ENCODE peak calls at places on chromosomes 6 and 20, in eight cellular contexts. One of them, this sample, is unnamed.

GRCh38 chr6:154156135-154156948 is 117.3 kb downstream of the OPRM1 start:
- DNase-seq in Peyer's patch: peak; percentile 72
- DNase-seq in cardiac fibroblast: peak; percentile 38
- DNase-seq in NCI-H2081: peak; percentile 58
- DNase-seq in cerebellar nuclear complex: no peak
- DNase-seq in NCI-H69: peak; percentile 63
- DNase-seq in fibroblast of mammary gland: peak; percentile 31
- DNase-seq in posterior cingulate gyrus: peak; percentile 26
- DNase-seq in this sample: peak; percentile 61

GRCh38 chr6:43150051-43150751 is 20.9 kb upstream of the SRF start:
- DNase-seq in posterior cingulate gyrus: no peak
- DNase-seq in NCI-H69: peak; percentile 18
- DNase-seq in NCI-H2081: no peak
- DNase-seq in Peyer's patch: no peak
- DNase-seq in cerebellar nuclear complex: peak; percentile 40
- DNase-seq in cardiac fibroblast: no peak
- DNase-seq in fibroblast of mammary gland: no peak
- DNase-seq in this sample: no peak

GRCh38 chr6:52517502-52518278 is 59.2 kb downstream of the TRAM2 start:
- DNase-seq in posterior cingulate gyrus: peak; percentile 77
- DNase-seq in NCI-H69: peak; percentile 93
- DNase-seq in Peyer's patch: peak; percentile 86
- DNase-seq in cardiac fibroblast: peak; percentile 97
- DNase-seq in fibroblast of mammary gland: peak; percentile 99
- DNase-seq in NCI-H2081: no peak
- DNase-seq in cerebellar nuclear complex: no peak
- DNase-seq in this sample: no peak

GRCh38 chr20:53142651-53143177 is 170.6 kb downstream of the TSHZ2 start:
- DNase-seq in NCI-H69: no peak
- DNase-seq in NCI-H2081: no peak
- DNase-seq in cardiac fibroblast: no peak
- DNase-seq in posterior cingulate gyrus: no peak
- DNase-seq in Peyer's patch: no peak
- DNase-seq in cerebellar nuclear complex: no peak
- DNase-seq in fibroblast of mammary gland: peak; percentile 28
- DNase-seq in this sample: no peak

GRCh38 chr6:118165500-118165899 is 258.4 kb downstream of the SLC35F1 start:
- DNase-seq in fibroblast of mammary gland: no peak
- DNase-seq in Peyer's patch: no peak
- DNase-seq in cerebellar nuclear complex: no peak
- DNase-seq in NCI-H69: no peak
- DNase-seq in cardiac fibroblast: no peak
- DNase-seq in posterior cingulate gyrus: no peak
- DNase-seq in NCI-H2081: no peak
- DNase-seq in this sample: no peak

GRCh38 chr6:161701051-161701450 is 427.2 kb upstream of the AGPAT4 start:
- DNase-seq in Peyer's patch: no peak
- DNase-seq in cerebellar nuclear complex: no peak
- DNase-seq in cardiac fibroblast: no peak
- DNase-seq in NCI-H69: no peak
- DNase-seq in NCI-H2081: no peak
- DNase-seq in posterior cingulate gyrus: no peak
- DNase-seq in fibroblast of mammary gland: no peak
- DNase-seq in this sample: no peak

GRCh38 chr6:131225127-131225526 is 89.9 kb downstream of the AKAP7 start:
- DNase-seq in fibroblast of mammary gland: peak; percentile 11
- DNase-seq in cerebellar nuclear complex: no peak
- DNase-seq in posterior cingulate gyrus: no peak
- DNase-seq in NCI-H69: no peak
- DNase-seq in NCI-H2081: no peak
- DNase-seq in cardiac fibroblast: no peak
- DNase-seq in Peyer's patch: peak; percentile 52
- DNase-seq in this sample: no peak

GRCh38 chr6:87907521-87907920 is 140.1 kb upstream of the SPACA1 start:
- DNase-seq in NCI-H2081: no peak
- DNase-seq in cardiac fibroblast: peak; percentile 78
- DNase-seq in posterior cingulate gyrus: no peak
- DNase-seq in NCI-H69: no peak
- DNase-seq in Peyer's patch: no peak
- DNase-seq in fibroblast of mammary gland: peak; percentile 78
- DNase-seq in cerebellar nuclear complex: no peak
- DNase-seq in this sample: peak; percentile 22

GRCh38 chr6:170018422-170019258 is 267.2 kb downstream of the ERMARD start:
- DNase-seq in cerebellar nuclear complex: no peak
- DNase-seq in fibroblast of mammary gland: no peak
- DNase-seq in posterior cingulate gyrus: no peak
- DNase-seq in cardiac fibroblast: no peak
- DNase-seq in NCI-H2081: no peak
- DNase-seq in Peyer's patch: no peak
- DNase-seq in NCI-H69: no peak
- DNase-seq in this sample: no peak

GRCh38 chr6:28648035-28648877 is 122.6 kb downstream of the GPX5 start:
- DNase-seq in fibroblast of mammary gland: peak; percentile 83
- DNase-seq in cerebellar nuclear complex: peak; percentile 47
- DNase-seq in NCI-H69: peak; percentile 76
- DNase-seq in Peyer's patch: no peak
- DNase-seq in posterior cingulate gyrus: peak; percentile 28
- DNase-seq in cardiac fibroblast: peak; percentile 92
- DNase-seq in NCI-H2081: peak; percentile 83
- DNase-seq in this sample: peak; percentile 16

GRCh38 chr20:61587036-61587435 is 335.0 kb downstream of the CDH4 start:
- DNase-seq in posterior cingulate gyrus: no peak
- DNase-seq in fibroblast of mammary gland: no peak
- DNase-seq in cardiac fibroblast: no peak
- DNase-seq in NCI-H69: no peak
- DNase-seq in cerebellar nuclear complex: no peak
- DNase-seq in Peyer's patch: no peak
- DNase-seq in NCI-H2081: no peak
- DNase-seq in this sample: no peak

GRCh38 chr20:19789446-19789845 is 31.4 kb downstream of the RIN2 start:
- DNase-seq in fibroblast of mammary gland: no peak
- DNase-seq in NCI-H2081: no peak
- DNase-seq in posterior cingulate gyrus: no peak
- DNase-seq in cerebellar nuclear complex: no peak
- DNase-seq in Peyer's patch: no peak
- DNase-seq in NCI-H69: peak; percentile 31
- DNase-seq in cardiac fibroblast: peak; percentile 13
- DNase-seq in this sample: no peak

GRCh38 chr20:41046716-41047115 is 18.1 kb downstream of the TOP1 start:
- DNase-seq in NCI-H69: no peak
- DNase-seq in Peyer's patch: no peak
- DNase-seq in cardiac fibroblast: peak; percentile 50
- DNase-seq in fibroblast of mammary gland: peak; percentile 72
- DNase-seq in posterior cingulate gyrus: no peak
- DNase-seq in cerebellar nuclear complex: no peak
- DNase-seq in NCI-H2081: no peak
- DNase-seq in this sample: no peak

GRCh38 chr20:1694672-1695071 is 37.1 kb upstream of the SIRPG start:
- DNase-seq in cerebellar nuclear complex: no peak
- DNase-seq in posterior cingulate gyrus: no peak
- DNase-seq in NCI-H69: no peak
- DNase-seq in cardiac fibroblast: no peak
- DNase-seq in NCI-H2081: no peak
- DNase-seq in Peyer's patch: no peak
- DNase-seq in fibroblast of mammary gland: no peak
- DNase-seq in this sample: no peak

GRCh38 chr6:136067731-136068341 is 182.3 kb downstream of the MTFR2 start:
- DNase-seq in cerebellar nuclear complex: no peak
- DNase-seq in NCI-H2081: no peak
- DNase-seq in NCI-H69: no peak
- DNase-seq in cardiac fibroblast: peak; percentile 64
- DNase-seq in fibroblast of mammary gland: peak; percentile 49
- DNase-seq in Peyer's patch: no peak
- DNase-seq in posterior cingulate gyrus: no peak
- DNase-seq in this sample: no peak

GRCh38 chr6:39941820-39942219 is 7.6 kb upstream of the MOCS1 start:
- DNase-seq in posterior cingulate gyrus: no peak
- DNase-seq in NCI-H69: no peak
- DNase-seq in cerebellar nuclear complex: no peak
- DNase-seq in Peyer's patch: no peak
- DNase-seq in fibroblast of mammary gland: no peak
- DNase-seq in NCI-H2081: no peak
- DNase-seq in cardiac fibroblast: no peak
- DNase-seq in this sample: no peak

GRCh38 chr6:151070666-151071065 is 169.1 kb upstream of the AKAP12 start:
- DNase-seq in Peyer's patch: no peak
- DNase-seq in NCI-H2081: no peak
- DNase-seq in fibroblast of mammary gland: peak; percentile 53
- DNase-seq in posterior cingulate gyrus: no peak
- DNase-seq in cerebellar nuclear complex: no peak
- DNase-seq in cardiac fibroblast: peak; percentile 62
- DNase-seq in NCI-H69: no peak
- DNase-seq in this sample: no peak

GRCh38 chr6:157280947-157281346 is 42.4 kb downstream of the TMEM242 start:
- DNase-seq in NCI-H2081: no peak
- DNase-seq in NCI-H69: no peak
- DNase-seq in cerebellar nuclear complex: no peak
- DNase-seq in posterior cingulate gyrus: no peak
- DNase-seq in Peyer's patch: no peak
- DNase-seq in cardiac fibroblast: no peak
- DNase-seq in fibroblast of mammary gland: no peak
- DNase-seq in this sample: no peak

GRCh38 chr6:100305237-100305869 is 159.4 kb downstream of the SIM1 start:
- DNase-seq in fibroblast of mammary gland: no peak
- DNase-seq in posterior cingulate gyrus: no peak
- DNase-seq in NCI-H69: peak; percentile 39
- DNase-seq in NCI-H2081: no peak
- DNase-seq in Peyer's patch: no peak
- DNase-seq in cardiac fibroblast: no peak
- DNase-seq in cerebellar nuclear complex: no peak
- DNase-seq in this sample: no peak

GRCh38 chr6:3041606-3042005 is 26.7 kb upstream of the RIPK1 start:
- DNase-seq in NCI-H2081: no peak
- DNase-seq in NCI-H69: no peak
- DNase-seq in cardiac fibroblast: no peak
- DNase-seq in Peyer's patch: no peak
- DNase-seq in fibroblast of mammary gland: no peak
- DNase-seq in posterior cingulate gyrus: no peak
- DNase-seq in cerebellar nuclear complex: no peak
- DNase-seq in this sample: no peak

GRCh38 chr6:16105874-16106273 is 23.0 kb upstream of the MYLIP start:
- DNase-seq in posterior cingulate gyrus: no peak
- DNase-seq in NCI-H2081: no peak
- DNase-seq in NCI-H69: no peak
- DNase-seq in Peyer's patch: no peak
- DNase-seq in fibroblast of mammary gland: peak; percentile 4
- DNase-seq in cardiac fibroblast: peak; percentile 3
- DNase-seq in cerebellar nuclear complex: no peak
- DNase-seq in this sample: no peak

GRCh38 chr20:13009682-13010406 is 1.1 kb downstream of the SPTLC3 start:
- DNase-seq in fibroblast of mammary gland: peak; percentile 97
- DNase-seq in cerebellar nuclear complex: no peak
- DNase-seq in cardiac fibroblast: peak; percentile 95
- DNase-seq in Peyer's patch: no peak
- DNase-seq in NCI-H2081: no peak
- DNase-seq in posterior cingulate gyrus: no peak
- DNase-seq in NCI-H69: peak; percentile 21
- DNase-seq in this sample: peak; percentile 37

GRCh38 chr6:163180874-163181541 is 233.5 kb upstream of the QKI start:
- DNase-seq in cardiac fibroblast: peak; percentile 70
- DNase-seq in Peyer's patch: peak; percentile 53
- DNase-seq in NCI-H2081: no peak
- DNase-seq in NCI-H69: no peak
- DNase-seq in cerebellar nuclear complex: no peak
- DNase-seq in posterior cingulate gyrus: peak; percentile 93
- DNase-seq in fibroblast of mammary gland: peak; percentile 65
- DNase-seq in this sample: no peak

GRCh38 chr6:14889172-14889571 is 356.7 kb upstream of the JARID2 start:
- DNase-seq in NCI-H2081: no peak
- DNase-seq in cerebellar nuclear complex: no peak
- DNase-seq in fibroblast of mammary gland: peak; percentile 49
- DNase-seq in posterior cingulate gyrus: no peak
- DNase-seq in cardiac fibroblast: peak; percentile 46
- DNase-seq in NCI-H69: no peak
- DNase-seq in Peyer's patch: no peak
- DNase-seq in this sample: no peak

GRCh38 chr6:125220712-125221111 is 67.1 kb downstream of the TPD52L1 start:
- DNase-seq in cardiac fibroblast: no peak
- DNase-seq in NCI-H2081: no peak
- DNase-seq in posterior cingulate gyrus: no peak
- DNase-seq in fibroblast of mammary gland: peak; percentile 49
- DNase-seq in Peyer's patch: no peak
- DNase-seq in cerebellar nuclear complex: no peak
- DNase-seq in NCI-H69: no peak
- DNase-seq in this sample: no peak

GRCh38 chr6:33418690-33419291 is 884 bp upstream of the CUTA start:
- DNase-seq in fibroblast of mammary gland: peak; percentile 34
- DNase-seq in NCI-H69: peak; percentile 60
- DNase-seq in Peyer's patch: no peak
- DNase-seq in NCI-H2081: no peak
- DNase-seq in posterior cingulate gyrus: no peak
- DNase-seq in cerebellar nuclear complex: no peak
- DNase-seq in cardiac fibroblast: peak; percentile 42
- DNase-seq in this sample: no peak

GRCh38 chr20:22717466-22717865 is 133.1 kb upstream of the FOXA2 start:
- DNase-seq in Peyer's patch: no peak
- DNase-seq in fibroblast of mammary gland: no peak
- DNase-seq in posterior cingulate gyrus: no peak
- DNase-seq in NCI-H69: no peak
- DNase-seq in cardiac fibroblast: peak; percentile 31
- DNase-seq in cerebellar nuclear complex: no peak
- DNase-seq in NCI-H2081: no peak
- DNase-seq in this sample: no peak

GRCh38 chr6:124002377-124003081 is 198.9 kb downstream of the NKAIN2 start:
- DNase-seq in fibroblast of mammary gland: no peak
- DNase-seq in cardiac fibroblast: no peak
- DNase-seq in NCI-H69: peak; percentile 46
- DNase-seq in Peyer's patch: no peak
- DNase-seq in cerebellar nuclear complex: peak; percentile 52
- DNase-seq in posterior cingulate gyrus: no peak
- DNase-seq in NCI-H2081: no peak
- DNase-seq in this sample: no peak

GRCh38 chr6:12182676-12183075 is 107.5 kb upstream of the EDN1 start:
- DNase-seq in fibroblast of mammary gland: peak; percentile 30
- DNase-seq in NCI-H69: peak; percentile 26
- DNase-seq in cardiac fibroblast: peak; percentile 36
- DNase-seq in posterior cingulate gyrus: no peak
- DNase-seq in NCI-H2081: no peak
- DNase-seq in cerebellar nuclear complex: no peak
- DNase-seq in Peyer's patch: no peak
- DNase-seq in this sample: no peak

GRCh38 chr6:34056301-34056700 is 89.6 kb downstream of the GRM4 start:
- DNase-seq in cardiac fibroblast: peak; percentile 66
- DNase-seq in NCI-H2081: no peak
- DNase-seq in fibroblast of mammary gland: peak; percentile 78
- DNase-seq in cerebellar nuclear complex: no peak
- DNase-seq in posterior cingulate gyrus: no peak
- DNase-seq in Peyer's patch: peak; percentile 69
- DNase-seq in NCI-H69: peak; percentile 61
- DNase-seq in this sample: no peak

GRCh38 chr6:167855825-167856425 is 29.2 kb downstream of the AFDN start:
- DNase-seq in cerebellar nuclear complex: no peak
- DNase-seq in NCI-H69: no peak
- DNase-seq in NCI-H2081: no peak
- DNase-seq in posterior cingulate gyrus: no peak
- DNase-seq in cardiac fibroblast: peak; percentile 99
- DNase-seq in fibroblast of mammary gland: peak; percentile 99
- DNase-seq in Peyer's patch: no peak
- DNase-seq in this sample: no peak

GRCh38 chr6:11043552-11043960 is 549 bp downstream of the ELOVL2 start:
- DNase-seq in NCI-H69: no peak
- DNase-seq in cardiac fibroblast: no peak
- DNase-seq in Peyer's patch: no peak
- DNase-seq in NCI-H2081: no peak
- DNase-seq in fibroblast of mammary gland: no peak
- DNase-seq in posterior cingulate gyrus: no peak
- DNase-seq in cerebellar nuclear complex: no peak
- DNase-seq in this sample: no peak

GRCh38 chr6:137705166-137706064 is 161.6 kb upstream of the TNFAIP3 start:
- DNase-seq in cerebellar nuclear complex: no peak
- DNase-seq in NCI-H2081: peak; percentile 0
- DNase-seq in posterior cingulate gyrus: peak; percentile 48
- DNase-seq in NCI-H69: peak; percentile 64
- DNase-seq in cardiac fibroblast: peak; percentile 80
- DNase-seq in Peyer's patch: peak; percentile 80
- DNase-seq in fibroblast of mammary gland: peak; percentile 62
- DNase-seq in this sample: peak; percentile 61

GRCh38 chr6:22421187-22421586 is 124.4 kb upstream of the PRL start:
- DNase-seq in cerebellar nuclear complex: no peak
- DNase-seq in cardiac fibroblast: peak; percentile 80
- DNase-seq in posterior cingulate gyrus: no peak
- DNase-seq in NCI-H2081: no peak
- DNase-seq in Peyer's patch: no peak
- DNase-seq in fibroblast of mammary gland: peak; percentile 53
- DNase-seq in NCI-H69: peak; percentile 18
- DNase-seq in this sample: no peak